ENCODE peak calls at places on chromosomes 7 and 10, in nine cellular contexts. D is left lobe of liver; W is activated CD4-positive, CD25-positive, alpha-beta regulatory T cell; N is activated T-cell treated with anti-CD3 and anti-CD28 coated beads, Interleukin-2, amount 50 U/mL, for 4 hours; L is HTR-8/SVneo; P is effector memory CD8-positive, alpha-beta T cell; U is ovary; X is putamen; J is esophagus muscularis mucosa. I is an unnamed sample.

GRCh38 chr7:67786021-67786420 is 789.4 kb downstream of the TYW1 start:
- DNase-seq in D (no peak), X (no peak), W (no peak), U (no peak), J (no peak), P (no peak), N (no peak), L (no peak), I (no peak)

GRCh38 chr10:62772186-62772950 is 32.2 kb upstream of the ADO start:
- DNase-seq in L (no peak), D (no peak), J (no peak), P (no peak), U (no peak), N (no peak), W (no peak), X (no peak), I (peak; percentile 55)

GRCh38 chr7:149524399-149524798 is 26.8 kb upstream of the ZNF746 start:
- DNase-seq in L (no peak), J (no peak), X (no peak), D (no peak), N (no peak), P (no peak), W (no peak), U (no peak), I (no peak)

GRCh38 chr7:105213619-105214018 is 175.1 kb downstream of the SRPK2 start:
- DNase-seq in W (no peak), U (no peak), N (no peak), L (no peak), P (no peak), X (no peak), J (no peak), D (no peak), I (no peak)

GRCh38 chr7:31883761-31884164 is 186.4 kb downstream of the PDE1C start:
- DNase-seq in U (no peak), W (no peak), L (peak; percentile 32), D (no peak), J (no peak), N (no peak), P (no peak), X (peak; percentile 80), I (peak; percentile 95)

GRCh38 chr10:76880931-76881330 is 756.7 kb downstream of the KCNMA1 start:
- DNase-seq in W (no peak), L (no peak), X (no peak), J (no peak), N (no peak), D (no peak), U (no peak), P (no peak), I (no peak)

GRCh38 chr7:68491523-68492358 is 1106.5 kb upstream of the AUTS2 start:
- DNase-seq in D (no peak), W (no peak), P (no peak), N (no peak), X (no peak), J (no peak), L (no peak), U (no peak), I (no peak)

GRCh38 chr7:140983802-140984201 is 30.9 kb downstream of the MRPS33 start:
- DNase-seq in W (no peak), U (no peak), X (no peak), D (no peak), J (no peak), N (no peak), P (no peak), L (peak; percentile 7), I (no peak)

GRCh38 chr10:86100581-86101061 is 266.0 kb downstream of the GRID1 start:
- DNase-seq in X (no peak), U (no peak), D (no peak), J (no peak), P (no peak), N (no peak), W (no peak), L (peak; percentile 20), I (peak; percentile 43)

GRCh38 chr10:48519731-48520506 is 85.0 kb downstream of the ARHGAP22 start:
- DNase-seq in N (no peak), L (no peak), P (no peak), D (peak; percentile 28), W (no peak), X (no peak), J (no peak), U (no peak), I (no peak)

GRCh38 chr10:113549856-113550255 is 3.0 kb upstream of the HABP2 start:
- DNase-seq in L (no peak), W (no peak), N (no peak), U (no peak), J (no peak), X (no peak), D (no peak), P (no peak), I (no peak)

GRCh38 chr10:6423004-6423403 is 157.1 kb downstream of the PRKCQ start:
- DNase-seq in D (no peak), J (no peak), W (no peak), L (no peak), N (peak; percentile 26), P (no peak), X (no peak), U (no peak), I (no peak)

GRCh38 chr7:76231071-76231470 is 29.4 kb downstream of the SRRM3 start:
- DNase-seq in U (no peak), W (no peak), L (no peak), P (no peak), N (no peak), J (no peak), X (no peak), D (no peak), I (no peak)

GRCh38 chr10:92826061-92826460 is 22.3 kb upstream of the EXOC6 start:
- DNase-seq in U (no peak), P (no peak), X (no peak), J (no peak), W (no peak), L (no peak), N (no peak), D (no peak), I (no peak)

GRCh38 chr7:142359694-142360279 is 101.9 kb upstream of the PRSS58 start:
- DNase-seq in L (no peak), W (no peak), J (no peak), D (no peak), N (no peak), U (no peak), P (no peak), X (no peak), I (no peak)

GRCh38 chr7:20514364-20514763 is 101.1 kb upstream of the ABCB5 start:
- DNase-seq in N (no peak), L (peak; percentile 18), P (no peak), D (no peak), X (peak; percentile 51), U (no peak), W (no peak), J (no peak), I (peak; percentile 78)

GRCh38 chr7:139118234-139118802 is 8.8 kb upstream of the ZC3HAV1 start:
- DNase-seq in D (no peak), W (no peak), X (no peak), J (no peak), P (no peak), L (no peak), N (no peak), U (no peak), I (no peak)

GRCh38 chr7:93873998-93874574 is 16.5 kb downstream of the TFPI2 start:
- DNase-seq in W (no peak), P (no peak), L (no peak), U (no peak), D (no peak), J (no peak), X (no peak), N (no peak), I (no peak)

GRCh38 chr7:98618786-98619185 is 1.7 kb downstream of the NPTX2 start:
- DNase-seq in D (peak; percentile 65), J (no peak), X (no peak), U (no peak), L (no peak), W (no peak), P (no peak), N (no peak), I (no peak)

GRCh38 chr10:71963756-71964668 is at the start of gene CHST3:
- DNase-seq in D (peak; percentile 58), P (no peak), W (no peak), J (no peak), L (peak; percentile 37), X (no peak), U (peak; percentile 91), N (no peak), I (peak; percentile 55)

GRCh38 chr10:100482834-100483185 is 20.0 kb downstream of the WNT8B start:
- DNase-seq in W (no peak), U (no peak), N (no peak), D (no peak), P (no peak), X (no peak), L (no peak), J (no peak), I (no peak)

GRCh38 chr10:97127960-97128850 is 57.6 kb downstream of the SLIT1 start:
- DNase-seq in N (no peak), P (no peak), X (peak; percentile 12), W (no peak), L (no peak), U (no peak), J (no peak), D (no peak), I (peak; percentile 43)

GRCh38 chr10:101120884-101121660 is 10.0 kb upstream of the TLX1 start:
- DNase-seq in X (no peak), N (peak; percentile 24), J (no peak), L (no peak), W (no peak), U (no peak), P (no peak), D (peak; percentile 80), I (no peak)

GRCh38 chr10:7300327-7300726 is 110.5 kb downstream of the SFMBT2 start:
- DNase-seq in J (no peak), N (no peak), L (peak; percentile 50), D (no peak), P (no peak), X (no peak), W (no peak), U (no peak), I (no peak)

GRCh38 chr7:142585425-142585824 is 163.8 kb upstream of the PRSS1 start:
- DNase-seq in N (no peak), D (no peak), X (no peak), W (no peak), J (no peak), L (no peak), U (no peak), P (no peak), I (no peak)

GRCh38 chr7:1290262-1291039 is 57.8 kb downstream of the UNCX start:
- DNase-seq in J (no peak), N (peak; percentile 18), U (peak; percentile 46), W (no peak), P (peak; percentile 47), X (peak; percentile 42), D (no peak), L (no peak), I (peak; percentile 25)

GRCh38 chr7:87599336-87599735 is 1.3 kb downstream of the ABCB1 start:
- DNase-seq in W (no peak), U (no peak), D (peak; percentile 50), L (no peak), P (peak; percentile 34), J (no peak), N (peak; percentile 26), X (no peak), I (no peak)

GRCh38 chr7:71507665-71508064 is 375.7 kb downstream of the GALNT17 start:
- DNase-seq in U (no peak), X (peak; percentile 32), W (no peak), D (no peak), J (no peak), L (no peak), P (no peak), N (no peak), I (no peak)

GRCh38 chr10:98349508-98349922 is 65.5 kb downstream of the PYROXD2 start:
- DNase-seq in D (no peak), N (no peak), W (no peak), L (peak; percentile 68), X (no peak), U (no peak), J (no peak), P (no peak), I (no peak)

GRCh38 chr10:73253226-73253557 is 748 bp upstream of the MRPS16 start:
- DNase-seq in L (no peak), J (no peak), N (no peak), D (no peak), X (no peak), P (no peak), W (no peak), U (no peak), I (no peak)